ENCODE peak calls at places on chromosome 9, in six cellular contexts. I, F, Q, A, H and T are unnamed samples.

GRCh38 chr9:137348781-137349470 is 46.9 kb upstream of the NRARP start:
- DNase-seq in I (no peak), F (no peak), Q (no peak), A (no peak), H (no peak), T (no peak)

GRCh38 chr9:130869250-130869649 is 27.4 kb downstream of the QRFP start:
- DNase-seq in I (peak), F (no peak), Q (no peak), A (peak), H (no peak), T (no peak)

GRCh38 chr9:14405176-14405575 is 91.2 kb upstream of the NFIB start:
- DNase-seq in I (no peak), F (no peak), Q (no peak), A (no peak), H (no peak), T (no peak)

GRCh38 chr9:133708123-133708769 is 29.9 kb downstream of the SARDH start:
- DNase-seq in I (no peak), F (no peak), Q (no peak), A (no peak), H (no peak), T (no peak)

GRCh38 chr9:70701163-70701562 is 286.7 kb upstream of the KLF9 start:
- DNase-seq in I (no peak), F (no peak), Q (no peak), A (no peak), H (no peak), T (no peak)

GRCh38 chr9:108885643-108886348 is 23.7 kb downstream of the ACTL7A start:
- DNase-seq in I (peak), F (peak), Q (no peak), A (peak), H (no peak), T (no peak)

GRCh38 chr9:89312154-89312616 is 1.2 kb downstream of the CKS2 start:
- DNase-seq in I (no peak), F (no peak), Q (no peak), A (peak), H (peak), T (no peak)

GRCh38 chr9:5870691-5871090 is 20.0 kb upstream of the MLANA start:
- DNase-seq in I (peak), F (no peak), Q (no peak), A (no peak), H (no peak), T (no peak)

GRCh38 chr9:120610975-120611689 is 31.2 kb upstream of the CDK5RAP2 start:
- DNase-seq in I (no peak), F (no peak), Q (no peak), A (no peak), H (no peak), T (no peak)

GRCh38 chr9:129865668-129866320 is 30.5 kb downstream of the USP20 start:
- DNase-seq in I (no peak), F (no peak), Q (no peak), A (no peak), H (no peak), T (peak)

GRCh38 chr9:4318741-4319140 is 18.9 kb upstream of the GLIS3 start:
- DNase-seq in I (no peak), F (no peak), Q (no peak), A (peak), H (no peak), T (no peak)

GRCh38 chr9:126569036-126569435 is 44.7 kb upstream of the LMX1B start:
- DNase-seq in I (no peak), F (no peak), Q (no peak), A (peak), H (no peak), T (no peak)

GRCh38 chr9:34331191-34331590 is 1.8 kb downstream of the NUDT2 start:
- DNase-seq in I (no peak), F (no peak), Q (no peak), A (no peak), H (no peak), T (no peak)

GRCh38 chr9:121353246-121353975 is 16.6 kb downstream of the STOM start:
- DNase-seq in I (no peak), F (no peak), Q (no peak), A (no peak), H (no peak), T (no peak)

GRCh38 chr9:132181796-132182521 is 20.1 kb downstream of the NTNG2 start:
- DNase-seq in I (no peak), F (no peak), Q (no peak), A (no peak), H (no peak), T (no peak)

GRCh38 chr9:88258587-88258986 is 120.3 kb upstream of the SPATA31C2 start:
- DNase-seq in I (peak), F (no peak), Q (no peak), A (peak), H (peak), T (no peak)

GRCh38 chr9:132585954-132586829 is 3.8 kb downstream of the BARHL1 start:
- DNase-seq in I (no peak), F (no peak), Q (no peak), A (no peak), H (no peak), T (no peak)

GRCh38 chr9:3873818-3874217 is 348.0 kb upstream of the RFX3 start:
- DNase-seq in I (no peak), F (peak), Q (no peak), A (peak), H (no peak), T (no peak)

GRCh38 chr9:108443741-108444140 is 412.0 kb downstream of the ACTL7B start:
- DNase-seq in I (no peak), F (no peak), Q (no peak), A (peak), H (no peak), T (no peak)

GRCh38 chr9:129104051-129104450 is 6.5 kb downstream of the CRAT start:
- DNase-seq in I (no peak), F (no peak), Q (no peak), A (no peak), H (no peak), T (no peak)

GRCh38 chr9:133003071-133003461 is 24.6 kb downstream of the GFI1B start:
- DNase-seq in I (no peak), F (no peak), Q (no peak), A (no peak), H (no peak), T (no peak)

GRCh38 chr9:30299126-30299780 is 2085.2 kb upstream of the ACO1 start:
- DNase-seq in I (no peak), F (no peak), Q (no peak), A (no peak), H (no peak), T (no peak)

GRCh38 chr9:88953401-88954029 is 37.8 kb upstream of the S1PR3 start:
- DNase-seq in I (no peak), F (no peak), Q (no peak), A (peak), H (no peak), T (no peak)